ENCODE peak calls at places on chromosomes 16 and 17, in seven cellular contexts. L, G, I, Q, E, Z and K are unnamed samples.

GRCh38 chr16:4647661-4647965 is 23.0 kb downstream of the MGRN1 start:
- DNase-seq in Z (no peak), Q (no peak), E (no peak), L (no peak), I (no peak), G (no peak), K (no peak)

GRCh38 chr17:32111141-32111771 is 31.0 kb upstream of the RHOT1 start:
- DNase-seq in G (peak; percentile 57), Q (peak; percentile 33), I (no peak), L (peak; percentile 68), E (peak; percentile 80), Z (peak; percentile 36), K (no peak)

GRCh38 chr16:2469399-2470233 is 1.5 kb upstream of the NTN3 start:
- DNase-seq in Q (no peak), Z (no peak), I (no peak), E (no peak), G (no peak), L (no peak), K (no peak)

GRCh38 chr16:68668266-68668665 is 23.2 kb downstream of the CDH3 start:
- DNase-seq in G (no peak), I (no peak), E (no peak), Q (no peak), Z (no peak), L (peak; percentile 5), K (no peak)

GRCh38 chr16:15509051-15509592 is 74.7 kb downstream of the BMERB1 start:
- DNase-seq in Z (no peak), G (no peak), E (no peak), I (no peak), Q (no peak), L (no peak), K (no peak)

GRCh38 chr16:68526143-68526781 is 12.8 kb upstream of the ZFP90 start:
- DNase-seq in G (no peak), Z (no peak), L (no peak), I (no peak), Q (no peak), E (no peak), K (no peak)

GRCh38 chr16:56944954-56945839 is 13.3 kb downstream of the HERPUD1 start:
- DNase-seq in Z (no peak), Q (no peak), I (no peak), L (peak; percentile 69), E (no peak), G (no peak), K (no peak)

GRCh38 chr17:7313028-7313889 is 1.9 kb downstream of the GPS2 start:
- DNase-seq in Z (no peak), I (peak; percentile 12), L (peak; percentile 2), Q (no peak), G (peak; percentile 21), E (no peak), K (no peak)

GRCh38 chr17:354651-355556 is 2.3 kb upstream of the RPH3AL start:
- DNase-seq in E (peak; percentile 21), L (no peak), Q (no peak), Z (peak; percentile 83), I (no peak), G (no peak), K (no peak)

GRCh38 chr16:4388275-4389021 is 16.8 kb downstream of the VASN start:
- DNase-seq in E (peak; percentile 75), I (no peak), G (peak; percentile 44), Q (no peak), L (no peak), Z (no peak), K (peak; percentile 57)

GRCh38 chr17:1779571-1780074 is 17.8 kb downstream of the SERPINF1 start:
- DNase-seq in I (no peak), G (peak; percentile 99), Q (peak; percentile 90), E (peak; percentile 80), L (peak; percentile 95), Z (peak; percentile 87), K (peak; percentile 95)

GRCh38 chr17:30254150-30254549 is 18.7 kb upstream of the SLC6A4 start:
- DNase-seq in E (no peak), G (no peak), Z (no peak), Q (no peak), L (no peak), I (no peak), K (no peak)

GRCh38 chr16:8644151-8644512 is 22.6 kb downstream of the METTL22 start:
- DNase-seq in E (no peak), Q (no peak), I (no peak), G (no peak), Z (peak; percentile 33), L (no peak), K (no peak)

GRCh38 chr16:8644513-8645140 is 23.1 kb downstream of the METTL22 start:
- DNase-seq in E (peak; percentile 55), I (peak; percentile 91), L (no peak), Z (peak; percentile 34), G (no peak), Q (no peak), K (no peak)

GRCh38 chr16:8645141-8645521 is 23.6 kb downstream of the METTL22 start:
- DNase-seq in L (no peak), I (no peak), Q (no peak), G (no peak), E (no peak), Z (no peak), K (no peak)

GRCh38 chr16:8646271-8646670 is 24.8 kb downstream of the METTL22 start:
- DNase-seq in E (no peak), Z (no peak), Q (no peak), G (peak; percentile 55), I (no peak), L (no peak), K (no peak)

GRCh38 chr16:8645831-8646230 is 24.3 kb downstream of the METTL22 start:
- DNase-seq in Z (no peak), I (no peak), Q (no peak), E (no peak), L (no peak), G (peak; percentile 70), K (no peak)
- H3K4me3 ChIP-seq in Z (no peak overlapping the region), I (no peak overlapping the region), Q (no peak overlapping the region), E (no peak overlapping the region), L (no peak overlapping the region), G (no peak overlapping the region), K (no peak overlapping the region)

GRCh38 chr17:51120357-51120738 is 320 bp downstream of the SPAG9 start:
- DNase-seq in E (no peak), Q (no peak), I (no peak), G (no peak), Z (no peak), L (peak; percentile 14), K (no peak)

GRCh38 chr17:51120739-51121619 is at the start of gene SPAG9:
- DNase-seq in I (peak; percentile 98), G (peak; percentile 93), Q (peak; percentile 87), Z (peak; percentile 95), L (peak; percentile 94), E (peak; percentile 98), K (peak; percentile 97)

GRCh38 chr17:51124641-51125503 is 4.2 kb upstream of the SPAG9 start:
- DNase-seq in I (no peak), E (no peak), Q (no peak), G (no peak), L (no peak), Z (no peak), K (no peak)

GRCh38 chr17:51119415-51120356 is 982 bp downstream of the SPAG9 start:
- DNase-seq in I (peak; percentile 88), Q (no peak), G (peak; percentile 54), L (peak; percentile 46), E (no peak), Z (peak; percentile 45), K (peak; percentile 41)

DNA sequence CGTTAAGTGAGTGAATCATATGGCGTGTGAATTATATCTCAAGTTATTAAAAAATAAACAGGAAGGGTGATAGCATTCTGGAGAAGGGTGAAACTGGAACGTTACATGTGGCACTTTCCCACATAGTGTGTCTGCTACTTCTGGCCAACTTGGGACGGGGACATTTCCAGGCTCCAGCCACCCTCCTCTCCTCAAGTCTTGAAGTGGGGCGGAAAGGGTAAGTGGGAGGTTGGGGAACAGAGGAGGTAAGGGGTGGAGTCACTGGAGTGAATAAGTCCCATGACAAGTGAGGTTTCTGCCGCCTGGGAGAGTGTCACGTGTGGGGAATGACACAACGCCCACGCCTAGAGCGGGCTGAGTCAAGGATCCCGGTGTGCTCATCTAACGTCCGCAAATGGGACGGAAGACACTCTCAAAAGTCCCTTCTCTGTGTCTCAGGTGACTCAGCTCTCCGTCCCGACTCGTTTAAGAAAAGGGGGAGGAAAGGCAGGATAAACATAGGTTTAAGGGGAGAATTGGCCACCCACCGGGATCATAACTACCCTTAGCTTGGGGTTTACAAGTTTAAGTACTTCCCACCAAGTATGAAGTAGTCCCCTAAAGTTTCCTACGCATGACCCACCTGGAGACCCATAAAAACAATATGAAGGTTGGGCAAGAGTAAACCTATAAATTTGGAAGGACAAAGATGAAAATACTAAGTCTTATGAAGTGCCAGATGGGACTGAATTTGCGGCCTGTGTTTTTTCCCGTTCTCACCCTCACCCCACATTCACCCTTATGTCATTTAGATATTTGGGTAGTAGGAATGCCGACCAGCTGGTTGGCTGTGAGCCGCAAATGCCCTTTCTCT is 1.2 kb upstream of the SPAG9 start:
- DNase-seq in G (peak; percentile 96), L (peak; percentile 94), Z (peak; percentile 93), E (peak; percentile 93), Q (peak; percentile 47), I (peak; percentile 94), K (peak; percentile 95)
- H3K4me3 ChIP-seq in G (peak overlapping the region; percentile 78), L (peak overlapping the region; percentile 56), Z (no peak overlapping the region), E (peak overlapping the region; percentile 93), Q (peak overlapping the region; percentile 73), I (peak overlapping the region; percentile 93), K (peak overlapping the region; percentile 76)

DNA sequence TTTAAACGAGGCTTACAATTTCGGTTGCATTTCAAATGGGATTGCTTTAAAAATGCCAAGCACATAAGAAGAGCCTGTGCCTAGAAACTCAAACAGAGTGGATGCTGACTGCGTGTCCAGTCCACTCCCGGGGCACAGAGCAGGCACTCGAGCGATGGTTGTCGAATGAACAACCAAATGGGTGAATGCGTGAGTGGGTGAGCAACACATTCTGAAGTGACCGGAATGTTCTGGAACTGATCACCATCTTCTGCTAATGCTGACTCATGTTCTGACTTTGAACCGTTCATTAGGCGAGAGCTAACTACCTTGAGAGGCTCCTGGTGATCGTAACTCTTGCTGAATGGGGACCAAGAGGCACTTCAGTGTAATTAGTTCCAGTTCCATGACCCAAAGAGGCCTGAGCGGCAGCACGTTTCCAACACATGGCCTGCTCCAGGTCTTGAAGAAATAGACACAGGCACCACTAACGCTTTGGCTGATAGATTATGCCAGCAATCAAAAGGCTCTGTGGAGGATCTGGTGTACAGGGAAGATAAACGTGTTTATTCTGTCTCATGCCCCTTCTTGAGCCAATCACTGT is 37.9 kb downstream of the IRF8 start:
- DNase-seq in G (peak; percentile 11), L (no peak), E (no peak), I (no peak), Z (no peak), Q (no peak), K (no peak)
- H3K4me3 ChIP-seq in G (no peak overlapping the region), L (no peak overlapping the region), E (no peak overlapping the region), I (no peak overlapping the region), Z (no peak overlapping the region), Q (no peak overlapping the region), K (no peak overlapping the region)

DNA sequence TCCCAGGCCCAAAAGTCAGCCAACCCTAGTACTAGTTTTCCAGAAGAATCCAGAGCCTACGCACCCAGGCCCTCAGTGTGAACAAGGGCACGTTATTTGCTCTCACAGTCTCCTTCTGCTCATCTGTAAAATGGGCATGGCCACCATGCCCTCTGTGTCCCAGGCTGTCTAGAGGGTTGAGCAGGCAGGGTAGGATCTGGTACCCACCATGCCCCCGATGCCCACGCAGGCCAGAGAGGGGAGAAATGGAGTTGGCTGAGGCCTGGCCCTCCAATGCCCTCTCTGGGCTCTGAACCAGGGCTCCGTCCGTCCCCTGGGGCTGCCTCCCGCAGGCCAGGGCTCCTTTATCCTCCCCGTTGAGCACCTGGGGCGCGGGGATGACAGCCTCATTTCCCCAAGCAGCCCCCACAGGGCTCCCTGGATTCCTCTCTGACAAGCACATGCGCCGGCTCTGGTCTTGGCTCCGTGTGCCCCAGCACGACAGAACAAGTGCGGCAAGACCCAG is 9.1 kb upstream of the BAHCC1 start:
- DNase-seq in Q (no peak), G (no peak), E (peak; percentile 64), Z (no peak), I (no peak), L (no peak), K (no peak)
- H3K4me3 ChIP-seq in Q (peak overlapping the region; percentile 65), G (peak overlapping the region; percentile 3), E (peak overlapping the region; percentile 80), Z (peak overlapping the region; percentile 11), I (peak overlapping the region; percentile 56), L (no peak overlapping the region), K (peak overlapping the region; percentile 70)